ENCODE peak calls at places on chromosomes 2 and 18, in ten cellular contexts. One of them, this sample, is unnamed.

GRCh38 chr2:32772623-32773221 is 144.9 kb downstream of the TTC27 start:
- DNase-seq in ascending aorta: no peak
- DNase-seq in NCI-H446: peak; percentile 70
- DNase-seq in NCI-H510A: no peak
- DNase-seq in spleen: no peak
- DNase-seq in body of pancreas: no peak
- DNase-seq in activated naive CD8-positive, alpha-beta T cell treated with anti-CD3 and anti-CD28 coated beads for 36 hours: no peak
- DNase-seq in heart right ventricle: no peak
- DNase-seq in breast epithelium: no peak
- DNase-seq in stimulated activated CD8-positive, alpha-beta memory T cell treated with anti-CD3 and anti-CD28 coated beads, Interleukin-7, amount 100 ng/mL, for 24 hours: no peak
- DNase-seq in this sample: no peak

GRCh38 chr2:239375278-239376061 is 25.4 kb downstream of the HDAC4 start:
- DNase-seq in spleen: peak; percentile 72
- DNase-seq in heart right ventricle: no peak
- DNase-seq in ascending aorta: no peak
- DNase-seq in stimulated activated CD8-positive, alpha-beta memory T cell treated with anti-CD3 and anti-CD28 coated beads, Interleukin-7, amount 100 ng/mL, for 24 hours: no peak
- DNase-seq in activated naive CD8-positive, alpha-beta T cell treated with anti-CD3 and anti-CD28 coated beads for 36 hours: no peak
- DNase-seq in NCI-H446: no peak
- DNase-seq in NCI-H510A: no peak
- DNase-seq in breast epithelium: peak; percentile 43
- DNase-seq in body of pancreas: no peak
- DNase-seq in this sample: no peak

GRCh38 chr2:25714740-25715139 is 41.4 kb upstream of the DTNB start:
- DNase-seq in activated naive CD8-positive, alpha-beta T cell treated with anti-CD3 and anti-CD28 coated beads for 36 hours: no peak
- DNase-seq in spleen: no peak
- DNase-seq in ascending aorta: no peak
- DNase-seq in NCI-H510A: no peak
- DNase-seq in NCI-H446: no peak
- DNase-seq in body of pancreas: no peak
- DNase-seq in stimulated activated CD8-positive, alpha-beta memory T cell treated with anti-CD3 and anti-CD28 coated beads, Interleukin-7, amount 100 ng/mL, for 24 hours: no peak
- DNase-seq in heart right ventricle: no peak
- DNase-seq in breast epithelium: no peak
- DNase-seq in this sample: no peak

GRCh38 chr2:113337809-113338208 is 59.1 kb upstream of the PAX8 start:
- DNase-seq in body of pancreas: peak; percentile 19
- DNase-seq in NCI-H446: no peak
- DNase-seq in spleen: no peak
- DNase-seq in activated naive CD8-positive, alpha-beta T cell treated with anti-CD3 and anti-CD28 coated beads for 36 hours: no peak
- DNase-seq in NCI-H510A: no peak
- DNase-seq in breast epithelium: no peak
- DNase-seq in heart right ventricle: no peak
- DNase-seq in stimulated activated CD8-positive, alpha-beta memory T cell treated with anti-CD3 and anti-CD28 coated beads, Interleukin-7, amount 100 ng/mL, for 24 hours: no peak
- DNase-seq in ascending aorta: no peak
- DNase-seq in this sample: no peak

GRCh38 chr2:20488782-20489181 is 41.9 kb downstream of the RHOB start:
- DNase-seq in activated naive CD8-positive, alpha-beta T cell treated with anti-CD3 and anti-CD28 coated beads for 36 hours: no peak
- DNase-seq in stimulated activated CD8-positive, alpha-beta memory T cell treated with anti-CD3 and anti-CD28 coated beads, Interleukin-7, amount 100 ng/mL, for 24 hours: no peak
- DNase-seq in body of pancreas: no peak
- DNase-seq in spleen: no peak
- DNase-seq in ascending aorta: no peak
- DNase-seq in heart right ventricle: no peak
- DNase-seq in breast epithelium: no peak
- DNase-seq in NCI-H510A: no peak
- DNase-seq in NCI-H446: no peak
- DNase-seq in this sample: no peak

GRCh38 chr2:138622606-138623005 is 121.0 kb downstream of the SPOPL start:
- DNase-seq in heart right ventricle: no peak
- DNase-seq in ascending aorta: no peak
- DNase-seq in NCI-H510A: no peak
- DNase-seq in body of pancreas: no peak
- DNase-seq in NCI-H446: no peak
- DNase-seq in activated naive CD8-positive, alpha-beta T cell treated with anti-CD3 and anti-CD28 coated beads for 36 hours: no peak
- DNase-seq in spleen: no peak
- DNase-seq in stimulated activated CD8-positive, alpha-beta memory T cell treated with anti-CD3 and anti-CD28 coated beads, Interleukin-7, amount 100 ng/mL, for 24 hours: no peak
- DNase-seq in breast epithelium: no peak
- DNase-seq in this sample: no peak

GRCh38 chr2:201413143-201413542 is 38.1 kb downstream of the TRAK2 start:
- DNase-seq in spleen: no peak
- DNase-seq in activated naive CD8-positive, alpha-beta T cell treated with anti-CD3 and anti-CD28 coated beads for 36 hours: no peak
- DNase-seq in ascending aorta: no peak
- DNase-seq in breast epithelium: no peak
- DNase-seq in NCI-H510A: no peak
- DNase-seq in heart right ventricle: no peak
- DNase-seq in body of pancreas: no peak
- DNase-seq in stimulated activated CD8-positive, alpha-beta memory T cell treated with anti-CD3 and anti-CD28 coated beads, Interleukin-7, amount 100 ng/mL, for 24 hours: no peak
- DNase-seq in NCI-H446: no peak
- DNase-seq in this sample: no peak

GRCh38 chr2:2904721-2905340 is 472.8 kb downstream of the EIPR1 start:
- DNase-seq in body of pancreas: no peak
- DNase-seq in ascending aorta: no peak
- DNase-seq in activated naive CD8-positive, alpha-beta T cell treated with anti-CD3 and anti-CD28 coated beads for 36 hours: no peak
- DNase-seq in NCI-H510A: no peak
- DNase-seq in NCI-H446: no peak
- DNase-seq in breast epithelium: no peak
- DNase-seq in spleen: no peak
- DNase-seq in stimulated activated CD8-positive, alpha-beta memory T cell treated with anti-CD3 and anti-CD28 coated beads, Interleukin-7, amount 100 ng/mL, for 24 hours: no peak
- DNase-seq in heart right ventricle: no peak
- DNase-seq in this sample: no peak

GRCh38 chr2:204441316-204441715 is 104.0 kb upstream of the PARD3B start:
- DNase-seq in NCI-H446: no peak
- DNase-seq in body of pancreas: no peak
- DNase-seq in activated naive CD8-positive, alpha-beta T cell treated with anti-CD3 and anti-CD28 coated beads for 36 hours: no peak
- DNase-seq in stimulated activated CD8-positive, alpha-beta memory T cell treated with anti-CD3 and anti-CD28 coated beads, Interleukin-7, amount 100 ng/mL, for 24 hours: no peak
- DNase-seq in ascending aorta: no peak
- DNase-seq in breast epithelium: no peak
- DNase-seq in NCI-H510A: no peak
- DNase-seq in heart right ventricle: no peak
- DNase-seq in spleen: no peak
- DNase-seq in this sample: no peak

GRCh38 chr2:175275499-175275898 is 94.0 kb upstream of the ATP5MC3 start:
- DNase-seq in NCI-H510A: no peak
- DNase-seq in body of pancreas: no peak
- DNase-seq in stimulated activated CD8-positive, alpha-beta memory T cell treated with anti-CD3 and anti-CD28 coated beads, Interleukin-7, amount 100 ng/mL, for 24 hours: no peak
- DNase-seq in spleen: no peak
- DNase-seq in heart right ventricle: no peak
- DNase-seq in activated naive CD8-positive, alpha-beta T cell treated with anti-CD3 and anti-CD28 coated beads for 36 hours: no peak
- DNase-seq in breast epithelium: no peak
- DNase-seq in ascending aorta: no peak
- DNase-seq in NCI-H446: no peak
- DNase-seq in this sample: peak; percentile 67

GRCh38 chr2:121316986-121317385 is 32.0 kb upstream of the TFCP2L1 start:
- DNase-seq in NCI-H510A: no peak
- DNase-seq in heart right ventricle: no peak
- DNase-seq in body of pancreas: no peak
- DNase-seq in ascending aorta: peak; percentile 39
- DNase-seq in breast epithelium: no peak
- DNase-seq in stimulated activated CD8-positive, alpha-beta memory T cell treated with anti-CD3 and anti-CD28 coated beads, Interleukin-7, amount 100 ng/mL, for 24 hours: no peak
- DNase-seq in activated naive CD8-positive, alpha-beta T cell treated with anti-CD3 and anti-CD28 coated beads for 36 hours: no peak
- DNase-seq in NCI-H446: no peak
- DNase-seq in spleen: no peak
- DNase-seq in this sample: no peak

GRCh38 chr2:164561416-164561815 is 59.9 kb downstream of the GRB14 start:
- DNase-seq in activated naive CD8-positive, alpha-beta T cell treated with anti-CD3 and anti-CD28 coated beads for 36 hours: no peak
- DNase-seq in spleen: no peak
- DNase-seq in ascending aorta: no peak
- DNase-seq in NCI-H510A: no peak
- DNase-seq in NCI-H446: no peak
- DNase-seq in heart right ventricle: no peak
- DNase-seq in breast epithelium: no peak
- DNase-seq in stimulated activated CD8-positive, alpha-beta memory T cell treated with anti-CD3 and anti-CD28 coated beads, Interleukin-7, amount 100 ng/mL, for 24 hours: no peak
- DNase-seq in body of pancreas: no peak
- DNase-seq in this sample: no peak

GRCh38 chr2:22011048-22011447 is 887.3 kb downstream of the TDRD15 start:
- DNase-seq in breast epithelium: no peak
- DNase-seq in NCI-H510A: no peak
- DNase-seq in stimulated activated CD8-positive, alpha-beta memory T cell treated with anti-CD3 and anti-CD28 coated beads, Interleukin-7, amount 100 ng/mL, for 24 hours: no peak
- DNase-seq in body of pancreas: no peak
- DNase-seq in activated naive CD8-positive, alpha-beta T cell treated with anti-CD3 and anti-CD28 coated beads for 36 hours: no peak
- DNase-seq in NCI-H446: no peak
- DNase-seq in heart right ventricle: no peak
- DNase-seq in spleen: no peak
- DNase-seq in ascending aorta: no peak
- DNase-seq in this sample: no peak

GRCh38 chr2:73938761-73939352 is 12.2 kb downstream of the DGUOK start:
- DNase-seq in breast epithelium: no peak
- DNase-seq in activated naive CD8-positive, alpha-beta T cell treated with anti-CD3 and anti-CD28 coated beads for 36 hours: no peak
- DNase-seq in heart right ventricle: no peak
- DNase-seq in body of pancreas: no peak
- DNase-seq in NCI-H446: no peak
- DNase-seq in NCI-H510A: no peak
- DNase-seq in ascending aorta: no peak
- DNase-seq in stimulated activated CD8-positive, alpha-beta memory T cell treated with anti-CD3 and anti-CD28 coated beads, Interleukin-7, amount 100 ng/mL, for 24 hours: no peak
- DNase-seq in spleen: no peak
- DNase-seq in this sample: no peak

GRCh38 chr2:31476511-31477171 is 62.1 kb upstream of the XDH start:
- DNase-seq in breast epithelium: no peak
- DNase-seq in body of pancreas: no peak
- DNase-seq in NCI-H446: no peak
- DNase-seq in ascending aorta: no peak
- DNase-seq in NCI-H510A: no peak
- DNase-seq in spleen: no peak
- DNase-seq in activated naive CD8-positive, alpha-beta T cell treated with anti-CD3 and anti-CD28 coated beads for 36 hours: no peak
- DNase-seq in heart right ventricle: no peak
- DNase-seq in stimulated activated CD8-positive, alpha-beta memory T cell treated with anti-CD3 and anti-CD28 coated beads, Interleukin-7, amount 100 ng/mL, for 24 hours: no peak
- DNase-seq in this sample: no peak

GRCh38 chr2:215967590-215968373 is 45.6 kb downstream of the MREG start:
- DNase-seq in NCI-H510A: no peak
- DNase-seq in breast epithelium: no peak
- DNase-seq in stimulated activated CD8-positive, alpha-beta memory T cell treated with anti-CD3 and anti-CD28 coated beads, Interleukin-7, amount 100 ng/mL, for 24 hours: no peak
- DNase-seq in activated naive CD8-positive, alpha-beta T cell treated with anti-CD3 and anti-CD28 coated beads for 36 hours: no peak
- DNase-seq in ascending aorta: no peak
- DNase-seq in spleen: no peak
- DNase-seq in NCI-H446: no peak
- DNase-seq in body of pancreas: no peak
- DNase-seq in heart right ventricle: no peak
- DNase-seq in this sample: no peak

GRCh38 chr18:74217476-74218143 is 69.3 kb downstream of the TIMM21 start:
- DNase-seq in stimulated activated CD8-positive, alpha-beta memory T cell treated with anti-CD3 and anti-CD28 coated beads, Interleukin-7, amount 100 ng/mL, for 24 hours: no peak
- DNase-seq in ascending aorta: peak; percentile 22
- DNase-seq in body of pancreas: peak; percentile 86
- DNase-seq in breast epithelium: no peak
- DNase-seq in heart right ventricle: no peak
- DNase-seq in spleen: no peak
- DNase-seq in NCI-H510A: no peak
- DNase-seq in activated naive CD8-positive, alpha-beta T cell treated with anti-CD3 and anti-CD28 coated beads for 36 hours: no peak
- DNase-seq in NCI-H446: no peak
- DNase-seq in this sample: no peak

GRCh38 chr2:164898475-164898874 is 56.9 kb downstream of the SLC38A11 start:
- DNase-seq in stimulated activated CD8-positive, alpha-beta memory T cell treated with anti-CD3 and anti-CD28 coated beads, Interleukin-7, amount 100 ng/mL, for 24 hours: no peak
- DNase-seq in body of pancreas: peak; percentile 29
- DNase-seq in NCI-H446: no peak
- DNase-seq in spleen: no peak
- DNase-seq in ascending aorta: no peak
- DNase-seq in NCI-H510A: no peak
- DNase-seq in heart right ventricle: no peak
- DNase-seq in activated naive CD8-positive, alpha-beta T cell treated with anti-CD3 and anti-CD28 coated beads for 36 hours: no peak
- DNase-seq in breast epithelium: no peak
- DNase-seq in this sample: no peak

GRCh38 chr2:101380376-101380775 is 6.9 kb downstream of the CREG2 start:
- DNase-seq in heart right ventricle: peak; percentile 43
- DNase-seq in NCI-H446: no peak
- DNase-seq in body of pancreas: peak; percentile 38
- DNase-seq in NCI-H510A: no peak
- DNase-seq in breast epithelium: no peak
- DNase-seq in stimulated activated CD8-positive, alpha-beta memory T cell treated with anti-CD3 and anti-CD28 coated beads, Interleukin-7, amount 100 ng/mL, for 24 hours: no peak
- DNase-seq in spleen: no peak
- DNase-seq in activated naive CD8-positive, alpha-beta T cell treated with anti-CD3 and anti-CD28 coated beads for 36 hours: no peak
- DNase-seq in ascending aorta: no peak
- DNase-seq in this sample: no peak

GRCh38 chr18:51017140-51017874 is 12.7 kb upstream of the SMAD4 start:
- DNase-seq in NCI-H446: no peak
- DNase-seq in activated naive CD8-positive, alpha-beta T cell treated with anti-CD3 and anti-CD28 coated beads for 36 hours: no peak
- DNase-seq in ascending aorta: no peak
- DNase-seq in breast epithelium: no peak
- DNase-seq in body of pancreas: no peak
- DNase-seq in NCI-H510A: no peak
- DNase-seq in stimulated activated CD8-positive, alpha-beta memory T cell treated with anti-CD3 and anti-CD28 coated beads, Interleukin-7, amount 100 ng/mL, for 24 hours: no peak
- DNase-seq in spleen: no peak
- DNase-seq in heart right ventricle: no peak
- DNase-seq in this sample: no peak

GRCh38 chr2:27137322-27137935 is 1.8 kb downstream of the PRR30 start:
- DNase-seq in NCI-H510A: no peak
- DNase-seq in ascending aorta: no peak
- DNase-seq in stimulated activated CD8-positive, alpha-beta memory T cell treated with anti-CD3 and anti-CD28 coated beads, Interleukin-7, amount 100 ng/mL, for 24 hours: no peak
- DNase-seq in heart right ventricle: no peak
- DNase-seq in NCI-H446: no peak
- DNase-seq in body of pancreas: no peak
- DNase-seq in activated naive CD8-positive, alpha-beta T cell treated with anti-CD3 and anti-CD28 coated beads for 36 hours: no peak
- DNase-seq in breast epithelium: no peak
- DNase-seq in spleen: no peak
- DNase-seq in this sample: no peak